ENCODE peak calls at places on chromosome 11, in five cellular contexts. T is esophagus muscularis mucosa, U is A549, D is gastrocnemius medialis, F is Peyer's patch. Q is an unnamed sample.

GRCh38 chr11:134014502-134014901 is 54.4 kb upstream of the JAM3 start:
- DNase-seq in T (no peak), U (no peak), D (no peak), F (no peak), Q (no peak)

GRCh38 chr11:59201376-59201775 is 11.4 kb downstream of the MPEG1 start:
- DNase-seq in T (no peak), U (no peak), D (no peak), F (no peak), Q (no peak)

GRCh38 chr11:45209904-45210699 is 63.7 kb downstream of the PRDM11 start:
- DNase-seq in T (peak), U (no peak), D (peak), F (peak), Q (peak)

GRCh38 chr11:84091212-84091986 is 805.2 kb upstream of the CCDC90B start:
- DNase-seq in T (no peak), U (no peak), D (no peak), F (no peak), Q (no peak)

GRCh38 chr11:63017306-63017974 is 1.8 kb upstream of the SLC22A8 start:
- DNase-seq in T (no peak), U (no peak), D (no peak), F (no peak), Q (no peak)

GRCh38 chr11:124895471-124895971 is 2.1 kb downstream of the ROBO4 start:
- DNase-seq in T (no peak), U (no peak), D (no peak), F (no peak), Q (peak)

GRCh38 chr11:68125164-68125563 is 4.0 kb upstream of the CHKA start:
- DNase-seq in T (no peak), U (no peak), D (no peak), F (no peak), Q (no peak)

GRCh38 chr11:36748856-36749255 is 150.8 kb upstream of the RAG2 start:
- DNase-seq in T (no peak), U (no peak), D (no peak), F (no peak), Q (no peak)

GRCh38 chr11:22432331-22433065 is 94.3 kb downstream of the SLC17A6 start:
- DNase-seq in T (no peak), U (no peak), D (peak), F (peak), Q (peak)

GRCh38 chr11:120400564-120401364 is 64.6 kb downstream of the ARHGEF12 start:
- DNase-seq in T (no peak), U (peak), D (peak), F (no peak), Q (no peak)

GRCh38 chr11:11584446-11584810 is 37.4 kb downstream of the GALNT18 start:
- DNase-seq in T (peak), U (peak), D (no peak), F (no peak), Q (no peak)

GRCh38 chr11:35796542-35796941 is 134.0 kb downstream of the TRIM44 start:
- DNase-seq in T (no peak), U (peak), D (no peak), F (no peak), Q (no peak)

GRCh38 chr11:36818410-36818809 is 220.4 kb upstream of the RAG2 start:
- DNase-seq in T (no peak), U (peak), D (no peak), F (no peak), Q (no peak)

GRCh38 chr11:44389963-44390605 is 80.1 kb upstream of the ALX4 start:
- DNase-seq in T (no peak), U (no peak), D (no peak), F (no peak), Q (peak)

GRCh38 chr11:22192289-22192641 is 620 bp upstream of the ANO5 start:
- DNase-seq in T (no peak), U (peak), D (peak), F (peak), Q (no peak)

GRCh38 chr11:34214961-34215805 is 109.8 kb downstream of the NAT10 start:
- DNase-seq in T (no peak), U (peak), D (no peak), F (no peak), Q (no peak)

GRCh38 chr11:132119573-132119972 is 749.2 kb downstream of the NTM start:
- DNase-seq in T (no peak), U (no peak), D (no peak), F (no peak), Q (no peak)

GRCh38 chr11:1694064-1694845 is 2.7 kb upstream of the KRTAP5-6 start:
- DNase-seq in T (peak), U (peak), D (peak), F (peak), Q (peak)

DNA sequence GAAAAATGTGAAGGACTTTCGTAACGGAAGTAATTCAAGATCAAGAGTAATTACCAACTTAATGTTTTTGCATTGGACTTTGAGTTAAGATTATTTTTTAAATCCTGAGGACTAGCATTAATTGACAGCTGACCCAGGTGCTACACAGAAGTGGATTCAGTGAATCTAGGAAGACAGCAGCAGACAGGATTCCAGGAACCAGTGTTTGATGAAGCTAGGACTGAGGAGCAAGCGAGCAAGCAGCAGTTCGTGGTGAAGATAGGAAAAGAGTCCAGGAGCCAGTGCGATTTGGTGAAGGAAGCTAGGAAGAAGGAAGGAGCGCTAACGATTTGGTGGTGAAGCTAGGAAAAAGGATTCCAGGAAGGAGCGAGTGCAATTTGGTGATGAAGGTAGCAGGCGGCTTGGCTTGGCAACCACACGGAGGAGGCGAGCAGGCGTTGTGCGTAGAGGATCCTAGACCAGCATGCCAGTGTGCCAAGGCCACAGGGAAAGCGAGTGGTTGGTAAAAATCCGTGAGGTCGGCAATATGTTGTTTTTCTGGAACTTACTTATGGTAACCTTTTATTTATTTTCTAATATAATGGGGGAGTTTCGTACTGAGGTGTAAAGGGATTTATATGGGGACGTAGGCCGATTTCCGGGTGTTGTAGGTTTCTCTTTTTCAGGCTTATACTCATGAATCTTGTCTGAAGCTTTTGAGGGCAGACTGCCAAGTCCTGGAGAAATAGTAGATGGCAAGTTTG is 1.6 kb downstream of the MALAT1 start:
- DNase-seq in T (no peak), U (peak), D (no peak), F (peak), Q (no peak)
- TF ChIP-seq POLR2A in T (peak), U (peak), D (no peak), F (peak), Q (no peak)

DNA sequence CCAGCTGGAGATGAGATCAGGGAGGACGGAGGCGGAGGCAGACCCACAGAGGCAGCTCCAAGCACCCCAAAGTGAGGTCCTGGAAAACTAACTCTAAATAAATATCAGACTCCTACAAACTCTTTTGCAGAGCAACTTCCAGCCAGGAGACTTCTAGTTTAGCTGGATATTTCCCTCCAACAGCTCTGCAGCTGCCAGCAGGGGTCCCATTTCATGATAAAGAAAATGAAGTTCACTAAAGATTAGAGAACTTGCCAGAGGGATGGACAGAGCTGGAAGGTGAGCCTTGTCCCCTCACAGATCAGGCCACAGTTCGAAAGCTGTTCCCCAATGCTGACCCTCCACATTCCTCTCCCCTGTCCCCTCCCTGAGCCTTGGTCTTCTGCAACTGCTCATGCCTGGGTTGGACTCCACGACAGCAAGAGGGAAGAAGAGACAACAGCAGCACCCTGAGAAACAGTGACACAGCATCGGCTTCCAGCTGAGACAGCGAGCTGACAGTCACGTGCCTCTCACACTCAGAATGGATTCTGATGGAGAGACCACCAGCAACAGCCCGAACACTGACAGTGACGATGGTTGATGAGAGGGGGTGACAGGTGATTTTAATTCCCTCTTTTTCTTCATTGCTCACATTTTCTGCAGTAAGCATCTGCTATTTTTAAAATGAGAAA is 5.7 kb downstream of the CARS1 start:
- DNase-seq in T (no peak), U (no peak), D (peak), F (no peak), Q (no peak)
- TF ChIP-seq CTCF in T (no peak), U (no peak), D (no peak), F (no peak), Q (no peak)

GRCh38 chr11:65445604-65446445 is 23.2 kb downstream of the NEAT1 start:
- DNase-seq in T (no peak), U (no peak), D (peak), F (peak), Q (no peak)
- TF ChIP-seq POLR2A in T (no peak), U (no peak), D (no peak), F (no peak), Q (no peak)

GRCh38 chr11:58059011-58059358 is 28.2 kb downstream of the OR6Q1 start:
- DNase-seq in T (peak), U (no peak), D (no peak), F (no peak), Q (no peak)

GRCh38 chr11:58060535-58060934 is 29.8 kb downstream of the OR6Q1 start:
- DNase-seq in T (peak), U (no peak), D (no peak), F (no peak), Q (no peak)

GRCh38 chr11:58061813-58062212 is 31.1 kb downstream of the OR6Q1 start:
- DNase-seq in T (no peak), U (no peak), D (no peak), F (no peak), Q (no peak)

GRCh38 chr11:58058276-58059010 is 27.7 kb downstream of the OR6Q1 start:
- DNase-seq in T (peak), U (no peak), D (no peak), F (peak), Q (no peak)

GRCh38 chr11:58060939-58061672 is 30.4 kb downstream of the OR6Q1 start:
- DNase-seq in T (peak), U (peak), D (no peak), F (no peak), Q (no peak)
- TF ChIP-seq CTCF in T (no peak), U (no peak), D (no peak), F (no peak), Q (no peak)

GRCh38 chr11:12921580-12922157 is 87.4 kb upstream of the RASSF10 start:
- DNase-seq in T (no peak), U (no peak), D (no peak), F (no peak), Q (no peak)

GRCh38 chr11:12925520-12925919 is 83.6 kb upstream of the RASSF10 start:
- DNase-seq in T (no peak), U (no peak), D (no peak), F (no peak), Q (no peak)

GRCh38 chr11:12924650-12925049 is 84.5 kb upstream of the RASSF10 start:
- DNase-seq in T (no peak), U (no peak), D (no peak), F (no peak), Q (no peak)

GRCh38 chr11:12922418-12922817 is 86.7 kb upstream of the RASSF10 start:
- DNase-seq in T (no peak), U (no peak), D (no peak), F (no peak), Q (no peak)

GRCh38 chr11:12922980-12923507 is 86.1 kb upstream of the RASSF10 start:
- DNase-seq in T (no peak), U (no peak), D (no peak), F (no peak), Q (no peak)
- TF ChIP-seq POLR2A in T (no peak), U (no peak), D (no peak), F (no peak), Q (no peak)

Q was measured in lower leg skin.